ENCODE peak calls at places on chromosome 9, in four cellular contexts. One of them, this sample, is unnamed.

GRCh38 chr9:4012446-4012845 is 287.4 kb downstream of the GLIS3 start:
- DNase-seq in fibroblast of the aortic adventitia: peak
- DNase-seq in PC-3: no peak
- DNase-seq in IMR-90: no peak
- DNase-seq in this sample: no peak

GRCh38 chr9:75467141-75467540 is 378.8 kb downstream of the OSTF1 start:
- DNase-seq in fibroblast of the aortic adventitia: no peak
- DNase-seq in PC-3: no peak
- DNase-seq in IMR-90: no peak
- DNase-seq in this sample: no peak

GRCh38 chr9:129740666-129741464 is 12.0 kb downstream of the PTGES start:
- DNase-seq in fibroblast of the aortic adventitia: no peak
- DNase-seq in PC-3: no peak
- DNase-seq in IMR-90: no peak
- DNase-seq in this sample: no peak

GRCh38 chr9:87760534-87760933 is 34.6 kb downstream of the CTSL start:
- DNase-seq in fibroblast of the aortic adventitia: no peak
- DNase-seq in PC-3: no peak
- DNase-seq in IMR-90: no peak
- DNase-seq in this sample: no peak

GRCh38 chr9:114281421-114282103 is 41.3 kb upstream of the ORM1 start:
- DNase-seq in fibroblast of the aortic adventitia: peak
- DNase-seq in PC-3: no peak
- DNase-seq in IMR-90: peak
- DNase-seq in this sample: peak

GRCh38 chr9:94140418-94140780 is 56.1 kb downstream of the PTPDC1 start:
- DNase-seq in fibroblast of the aortic adventitia: no peak
- DNase-seq in PC-3: peak
- DNase-seq in IMR-90: no peak
- DNase-seq in this sample: no peak

GRCh38 chr9:72306771-72307170 is 58.2 kb downstream of the ZFAND5 start:
- DNase-seq in fibroblast of the aortic adventitia: no peak
- DNase-seq in PC-3: no peak
- DNase-seq in IMR-90: no peak
- DNase-seq in this sample: no peak

GRCh38 chr9:92709954-92710353 is 40.0 kb upstream of the IPPK start:
- DNase-seq in fibroblast of the aortic adventitia: no peak
- DNase-seq in PC-3: no peak
- DNase-seq in IMR-90: no peak
- DNase-seq in this sample: no peak

GRCh38 chr9:135134253-135135028 is 47.0 kb downstream of the OLFM1 start:
- DNase-seq in fibroblast of the aortic adventitia: no peak
- DNase-seq in PC-3: no peak
- DNase-seq in IMR-90: no peak
- DNase-seq in this sample: no peak

GRCh38 chr9:93575706-93576295 is 583 bp upstream of the PHF2 start:
- DNase-seq in fibroblast of the aortic adventitia: peak
- DNase-seq in PC-3: no peak
- DNase-seq in IMR-90: peak
- DNase-seq in this sample: peak

GRCh38 chr9:21119093-21119770 is 22.4 kb downstream of the IFNW1 start:
- DNase-seq in fibroblast of the aortic adventitia: no peak
- DNase-seq in PC-3: no peak
- DNase-seq in IMR-90: no peak
- DNase-seq in this sample: peak

GRCh38 chr9:75039804-75040203 is 11.7 kb upstream of the CARNMT1 start:
- DNase-seq in fibroblast of the aortic adventitia: no peak
- DNase-seq in PC-3: no peak
- DNase-seq in IMR-90: no peak
- DNase-seq in this sample: no peak

GRCh38 chr9:70065572-70065971 is 21.9 kb downstream of the MAMDC2 start:
- DNase-seq in fibroblast of the aortic adventitia: no peak
- DNase-seq in PC-3: no peak
- DNase-seq in IMR-90: no peak
- DNase-seq in this sample: no peak

GRCh38 chr9:26243722-26244121 is 565.5 kb upstream of the TUSC1 start:
- DNase-seq in fibroblast of the aortic adventitia: peak
- DNase-seq in PC-3: peak
- DNase-seq in IMR-90: peak
- DNase-seq in this sample: peak

GRCh38 chr9:113011911-113012381 is at the start of gene ZNF883:
- DNase-seq in fibroblast of the aortic adventitia: peak
- DNase-seq in PC-3: no peak
- DNase-seq in IMR-90: peak
- DNase-seq in this sample: peak

GRCh38 chr9:112288029-112288428 is 45.4 kb downstream of the PTBP3 start:
- DNase-seq in fibroblast of the aortic adventitia: no peak
- DNase-seq in PC-3: no peak
- DNase-seq in IMR-90: peak
- DNase-seq in this sample: peak

GRCh38 chr9:137305060-137305787 is 3.2 kb upstream of the NRARP start:
- DNase-seq in fibroblast of the aortic adventitia: no peak
- DNase-seq in PC-3: no peak
- DNase-seq in IMR-90: no peak
- DNase-seq in this sample: no peak

GRCh38 chr9:33125871-33126822 is 41.0 kb downstream of the B4GALT1 start:
- DNase-seq in fibroblast of the aortic adventitia: peak
- DNase-seq in PC-3: peak
- DNase-seq in IMR-90: peak
- DNase-seq in this sample: peak

GRCh38 chr9:104748359-104749031 is 1.0 kb downstream of the NIPSNAP3A start:
- DNase-seq in fibroblast of the aortic adventitia: peak
- DNase-seq in PC-3: peak
- DNase-seq in IMR-90: peak
- DNase-seq in this sample: peak

DNA sequence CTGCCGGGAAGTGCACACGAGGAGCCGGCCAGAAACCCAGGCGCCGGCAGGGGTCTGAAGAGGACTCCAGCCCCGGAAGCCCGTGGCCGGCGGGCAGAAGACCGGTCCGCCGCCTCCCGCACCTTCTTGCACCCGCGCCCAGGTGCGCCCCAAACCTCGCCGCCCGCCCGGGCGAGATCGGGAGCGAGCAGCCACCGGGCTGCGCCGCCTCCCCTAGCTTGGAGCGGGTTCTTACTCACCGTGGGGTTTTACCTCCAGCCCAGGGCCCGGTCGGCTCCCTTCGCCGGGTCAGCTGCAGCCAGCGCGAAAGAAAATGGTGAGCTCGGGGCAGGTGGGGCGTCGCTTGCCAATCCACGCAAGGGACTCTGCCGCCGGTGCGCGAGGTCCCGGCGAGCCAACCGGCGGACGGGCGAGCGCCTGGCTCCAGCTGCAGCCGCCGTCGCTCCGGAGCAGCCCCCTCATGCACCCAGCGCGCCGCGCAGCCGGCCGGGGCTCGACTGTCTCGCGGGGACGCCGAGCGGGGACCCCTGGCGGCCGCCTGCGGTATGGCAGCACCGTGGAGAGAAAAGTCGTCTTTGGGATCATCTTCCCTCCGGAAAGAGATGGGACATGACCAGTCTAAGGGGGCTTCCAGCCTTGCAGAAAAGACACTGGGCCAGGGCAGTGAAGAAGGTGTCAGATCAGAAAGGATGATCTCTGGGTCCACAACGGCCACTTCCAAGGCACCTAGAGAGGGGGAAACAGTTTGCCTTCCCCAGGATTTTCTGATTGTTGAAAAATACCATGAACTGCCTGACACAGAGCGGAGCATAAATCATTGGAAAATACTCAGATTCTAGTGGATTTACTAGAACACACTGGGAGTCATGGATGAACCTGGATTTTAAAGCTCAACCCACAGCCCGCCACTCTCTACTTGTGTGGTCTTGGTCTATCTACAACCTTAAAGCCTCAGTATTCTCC is at the start of gene MOB3B:
- DNase-seq in fibroblast of the aortic adventitia: peak
- DNase-seq in PC-3: peak
- DNase-seq in IMR-90: peak
- DNase-seq in this sample: peak
- H3K4me3 ChIP-seq in fibroblast of the aortic adventitia: peak
- H3K4me3 ChIP-seq in PC-3: peak
- H3K4me3 ChIP-seq in IMR-90: peak
- H3K4me3 ChIP-seq in this sample: peak

GRCh38 chr9:108416321-108416720 is 439.5 kb downstream of the ACTL7B start:
- DNase-seq in fibroblast of the aortic adventitia: peak
- DNase-seq in PC-3: peak
- DNase-seq in IMR-90: peak
- DNase-seq in this sample: peak
- TF ChIP-seq CTCF in fibroblast of the aortic adventitia: peak
- TF ChIP-seq CTCF in PC-3: peak
- TF ChIP-seq CTCF in IMR-90: no peak
- TF ChIP-seq CTCF in this sample: no peak

DNA sequence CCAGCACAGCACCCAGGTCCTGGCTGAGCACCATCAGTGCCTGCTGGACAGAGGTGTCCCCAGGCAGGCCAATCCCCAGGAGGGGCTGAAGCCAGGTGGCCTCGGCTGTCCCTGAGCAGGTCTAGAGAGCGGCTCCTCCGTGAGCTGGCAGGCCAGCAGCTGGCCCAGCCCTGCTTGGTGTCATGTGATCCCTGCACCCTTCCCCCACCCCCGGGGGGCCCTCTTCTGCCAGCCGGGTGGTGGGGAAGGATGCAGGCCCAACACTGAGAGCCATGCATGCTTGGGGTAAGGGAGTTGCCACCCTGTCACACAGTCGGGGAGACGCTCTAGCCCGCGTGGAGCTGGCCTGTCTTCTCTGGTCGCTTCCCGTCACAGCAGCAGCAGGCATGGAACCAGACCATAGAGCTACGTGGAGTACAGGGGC is 7.1 kb downstream of the RALGDS start:
- DNase-seq in fibroblast of the aortic adventitia: no peak
- DNase-seq in PC-3: no peak
- DNase-seq in IMR-90: peak
- DNase-seq in this sample: no peak
- H3K4me3 ChIP-seq in fibroblast of the aortic adventitia: no peak
- H3K4me3 ChIP-seq in PC-3: no peak
- H3K4me3 ChIP-seq in IMR-90: no peak
- H3K4me3 ChIP-seq in this sample: no peak

GRCh38 chr9:101383361-101383760 is 1.4 kb downstream of the BAAT start:
- DNase-seq in fibroblast of the aortic adventitia: no peak
- DNase-seq in PC-3: no peak
- DNase-seq in IMR-90: no peak
- DNase-seq in this sample: no peak

GRCh38 chr9:101393135-101393534 is 5.3 kb downstream of the MRPL50 start:
- DNase-seq in fibroblast of the aortic adventitia: no peak
- DNase-seq in PC-3: no peak
- DNase-seq in IMR-90: no peak
- DNase-seq in this sample: no peak

GRCh38 chr9:101387871-101388506 is 3.2 kb upstream of the BAAT start:
- DNase-seq in fibroblast of the aortic adventitia: peak
- DNase-seq in PC-3: peak
- DNase-seq in IMR-90: peak
- DNase-seq in this sample: peak

DNA sequence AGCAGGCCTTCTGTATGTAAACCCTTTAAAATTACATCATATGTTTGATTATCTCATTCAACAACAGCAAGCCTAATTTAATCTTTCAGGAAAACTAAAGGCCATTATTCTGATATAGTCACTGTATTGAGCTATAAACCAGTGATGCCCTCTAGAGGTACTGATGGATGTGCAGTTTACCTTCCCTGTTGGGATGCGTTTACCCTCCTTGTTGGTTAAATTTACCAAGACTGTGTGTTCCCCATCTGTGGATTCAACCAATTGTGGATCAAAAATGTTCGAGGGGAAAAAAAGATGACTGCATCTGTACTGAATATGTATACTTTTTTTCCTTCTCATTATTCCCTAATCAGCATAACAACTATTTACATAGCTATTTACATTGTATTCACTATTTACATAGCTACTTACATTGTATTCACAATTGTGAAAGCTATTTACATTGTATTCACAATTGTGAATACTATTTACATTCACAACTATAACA is 3.7 kb upstream of the BAAT start:
- DNase-seq in fibroblast of the aortic adventitia: no peak
- DNase-seq in PC-3: peak
- DNase-seq in IMR-90: no peak
- DNase-seq in this sample: no peak
- TF ChIP-seq CTCF in fibroblast of the aortic adventitia: peak
- TF ChIP-seq CTCF in PC-3: peak
- TF ChIP-seq CTCF in IMR-90: peak
- TF ChIP-seq CTCF in this sample: peak

GRCh38 chr9:81822967-81823366 is 105.3 kb upstream of the SPATA31D4 start:
- DNase-seq in fibroblast of the aortic adventitia: no peak
- DNase-seq in PC-3: no peak
- DNase-seq in IMR-90: no peak
- DNase-seq in this sample: no peak

GRCh38 chr9:81822263-81822865 is 105.9 kb upstream of the SPATA31D4 start:
- DNase-seq in fibroblast of the aortic adventitia: no peak
- DNase-seq in PC-3: no peak
- DNase-seq in IMR-90: no peak
- DNase-seq in this sample: no peak

GRCh38 chr9:81823672-81824554 is 104.3 kb upstream of the SPATA31D4 start:
- DNase-seq in fibroblast of the aortic adventitia: no peak
- DNase-seq in PC-3: no peak
- DNase-seq in IMR-90: no peak
- DNase-seq in this sample: no peak

GRCh38 chr9:81815781-81816180 is 112.4 kb upstream of the SPATA31D4 start:
- DNase-seq in fibroblast of the aortic adventitia: no peak
- DNase-seq in PC-3: no peak
- DNase-seq in IMR-90: no peak
- DNase-seq in this sample: no peak

DNA sequence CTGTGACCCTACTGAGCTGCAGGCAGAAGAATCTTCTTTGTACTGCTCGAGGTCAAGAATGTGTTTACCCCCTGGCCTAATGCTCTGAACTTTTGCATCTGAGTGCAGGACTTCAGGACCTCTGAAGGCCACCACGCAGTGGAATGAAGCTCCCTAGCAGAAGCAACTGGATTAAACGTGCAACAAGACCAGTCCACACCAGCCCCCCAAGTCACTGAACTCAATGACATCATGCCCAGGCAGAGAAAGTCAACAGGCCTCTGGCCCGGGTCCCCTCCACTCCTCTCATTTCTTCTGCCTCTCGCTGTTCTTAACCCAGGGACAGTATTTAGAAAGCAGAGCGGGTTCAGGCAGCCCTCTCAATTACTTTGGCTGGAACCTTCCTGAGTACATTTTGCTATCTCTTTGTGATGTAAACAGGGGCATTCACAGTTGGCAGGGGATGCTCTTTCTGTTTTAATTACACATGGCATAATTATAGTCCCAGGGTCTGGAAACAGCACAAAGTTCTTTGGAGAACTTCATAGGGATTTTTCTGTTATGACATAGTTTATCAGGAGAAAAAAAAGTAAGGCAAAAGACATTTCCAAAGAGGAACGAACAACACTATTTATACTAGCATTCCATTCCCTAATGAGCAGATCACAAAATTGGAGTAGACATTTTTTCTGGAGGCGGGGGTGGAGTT is 108.2 kb upstream of the SPATA31D4 start:
- DNase-seq in fibroblast of the aortic adventitia: peak
- DNase-seq in PC-3: no peak
- DNase-seq in IMR-90: peak
- DNase-seq in this sample: no peak
- H3K4me3 ChIP-seq in fibroblast of the aortic adventitia: no peak
- H3K4me3 ChIP-seq in PC-3: no peak
- H3K4me3 ChIP-seq in IMR-90: no peak
- H3K4me3 ChIP-seq in this sample: no peak